ENCODE peak calls at places on chromosomes 1 and 21, in five cellular contexts. D is hepatocyte; L is spleen; T is heart left ventricle; F is CD4-positive, CD25-positive, alpha-beta regulatory T cell. S is an unnamed sample.
A peak's percentile ranks its signal among the peaks of the same experiment; 100 is the strongest.

GRCh38 chr1:172002725-172003345 is 161.5 kb downstream of the DNM3 start:
- DNase-seq in D (peak; percentile 70), L (no peak), T (no peak), F (peak; percentile 7), S (no peak)

GRCh38 chr1:67347688-67348472 is 40.2 kb downstream of the IL12RB2 start:
- DNase-seq in D (peak; percentile 70), L (no peak), T (peak; percentile 33), F (no peak), S (no peak)

GRCh38 chr1:97632776-97633175 is 288.1 kb downstream of the DPYD start:
- DNase-seq in D (no peak), L (no peak), T (no peak), F (no peak), S (no peak)

GRCh38 chr1:158060001-158060400 is 66.6 kb downstream of the KIRREL1 start:
- DNase-seq in D (no peak), L (peak; percentile 17), T (no peak), F (no peak), S (no peak)

GRCh38 chr1:215637041-215637573 is 70.0 kb downstream of the KCTD3 start:
- DNase-seq in D (peak; percentile 13), L (no peak), T (peak; percentile 30), F (no peak), S (peak; percentile 73)

GRCh38 chr21:17679002-17679600 is 66.4 kb upstream of the BTG3 start:
- DNase-seq in D (peak; percentile 70), L (no peak), T (no peak), F (peak; percentile 8), S (no peak)

GRCh38 chr1:112938188-112938587 is 17.8 kb downstream of the SLC16A1 start:
- DNase-seq in D (no peak), L (no peak), T (no peak), F (no peak), S (no peak)

GRCh38 chr1:97640677-97641076 is 280.2 kb downstream of the DPYD start:
- DNase-seq in D (no peak), L (no peak), T (no peak), F (no peak), S (no peak)

GRCh38 chr1:228918335-228918734 is 183.1 kb downstream of the RHOU start:
- DNase-seq in D (no peak), L (peak; percentile 42), T (no peak), F (no peak), S (no peak)

GRCh38 chr1:9715536-9716226 is 64.2 kb downstream of the PIK3CD start:
- DNase-seq in D (no peak), L (peak; percentile 84), T (no peak), F (no peak), S (no peak)

GRCh38 chr1:3038113-3038551 is 16.9 kb downstream of the ACTRT2 start:
- DNase-seq in D (no peak), L (peak; percentile 46), T (no peak), F (no peak), S (peak; percentile 39)

GRCh38 chr1:9792156-9793042 is 31.4 kb downstream of the CLSTN1 start:
- DNase-seq in D (no peak), L (no peak), T (no peak), F (no peak), S (no peak)

GRCh38 chr1:23116921-23117699 is 51.5 kb downstream of the LUZP1 start:
- DNase-seq in D (no peak), L (no peak), T (no peak), F (no peak), S (no peak)

GRCh38 chr1:41835488-41835887 is 83.2 kb downstream of the HIVEP3 start:
- DNase-seq in D (no peak), L (no peak), T (no peak), F (no peak), S (no peak)

GRCh38 chr1:51648180-51649109 is 31.6 kb downstream of the OSBPL9 start:
- DNase-seq in D (peak; percentile 81), L (no peak), T (no peak), F (no peak), S (no peak)

GRCh38 chr1:18939398-18940302 is 16.8 kb downstream of the IFFO2 start:
- DNase-seq in D (no peak), L (no peak), T (no peak), F (no peak), S (no peak)

GRCh38 chr1:25550683-25551310 is 7.4 kb downstream of the LDLRAP1 start:
- DNase-seq in D (no peak), L (no peak), T (peak; percentile 50), F (no peak), S (no peak)

GRCh38 chr1:236204043-236204442 is 61.7 kb downstream of the GPR137B start:
- DNase-seq in D (no peak), L (no peak), T (no peak), F (no peak), S (no peak)

GRCh38 chr1:147079400-147080012 is 92.8 kb downstream of the PRKAB2 start:
- DNase-seq in D (no peak), L (no peak), T (no peak), F (no peak), S (no peak)

GRCh38 chr1:147078606-147079399 is 93.5 kb downstream of the PRKAB2 start:
- DNase-seq in D (no peak), L (no peak), T (no peak), F (no peak), S (no peak)

GRCh38 chr1:147080013-147080661 is 92.1 kb downstream of the PRKAB2 start:
- DNase-seq in D (no peak), L (no peak), T (no peak), F (no peak), S (no peak)

GRCh38 chr1:147077936-147078605 is 94.2 kb downstream of the PRKAB2 start:
- DNase-seq in D (no peak), L (no peak), T (no peak), F (no peak), S (no peak)

DNA sequence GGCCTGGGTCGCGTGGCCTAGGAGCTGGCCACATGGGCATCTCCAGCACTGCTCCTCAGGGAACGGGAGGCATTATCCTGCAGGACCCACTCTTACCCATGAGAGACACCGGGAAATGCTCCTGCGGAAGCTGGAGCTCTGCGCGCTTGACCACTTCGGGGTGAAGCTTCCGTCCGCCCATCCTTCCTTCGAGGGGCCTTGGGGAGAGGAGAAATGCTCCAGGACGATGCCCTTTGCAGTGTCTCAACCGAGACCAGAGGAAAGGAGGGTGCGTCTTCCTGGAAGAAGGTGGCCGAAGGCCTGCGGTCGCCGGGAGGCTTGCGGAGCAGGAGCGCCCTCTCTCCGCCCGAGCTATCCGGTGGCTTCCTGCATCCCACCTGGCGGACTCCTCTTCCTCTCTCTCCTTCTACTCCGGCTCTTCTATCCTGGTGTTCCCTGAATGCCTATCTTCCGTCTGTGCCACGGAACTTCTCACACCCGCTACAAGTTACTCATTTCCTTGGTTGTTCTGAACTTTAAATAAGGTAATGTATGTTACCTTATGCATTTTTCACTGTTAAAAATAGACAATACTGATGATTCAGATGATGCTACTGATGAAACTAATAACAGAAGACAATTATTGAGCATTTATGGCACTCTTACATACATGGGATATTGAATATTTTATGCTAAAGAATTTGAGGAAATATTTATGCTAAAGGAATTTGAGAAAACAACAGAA is 91.4 kb downstream of the PRKAB2 start:
- DNase-seq in D (no peak), L (no peak), T (no peak), F (no peak), S (no peak)
- H3K27me3 ChIP-seq in D (peaks cover 9% of the 10 kb centered on the region), L (peaks cover 26% of the 10 kb centered on the region), T (peaks cover 58% of the 10 kb centered on the region), F (peaks cover 49% of the 10 kb centered on the region), S (no peaks in the 10 kb centered on the region)

DNA sequence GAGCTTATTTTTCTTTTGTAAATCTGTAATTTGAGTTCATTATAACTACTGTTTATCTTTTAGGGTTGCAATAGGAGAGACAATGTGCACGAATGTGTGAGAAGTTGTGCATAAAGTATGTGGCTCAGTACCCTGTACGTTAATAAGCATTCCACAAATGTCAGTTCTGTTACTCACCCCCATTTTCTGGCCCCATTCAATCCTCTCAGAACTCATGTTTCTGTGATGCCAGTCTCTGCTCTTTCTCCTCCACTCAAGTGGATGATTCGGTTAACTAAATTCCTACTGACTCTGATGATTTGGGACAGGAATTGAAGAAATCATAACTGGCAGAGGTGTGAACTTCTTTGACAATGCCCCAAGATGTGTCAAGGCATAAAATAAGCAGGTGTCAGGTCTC is 10.2 kb upstream of the DMRTB1 start:
- DNase-seq in D (no peak), L (no peak), T (no peak), F (no peak), S (no peak)
- H3K27me3 ChIP-seq in D (no peaks in the 10 kb centered on the region), L (no peaks in the 10 kb centered on the region), T (peaks cover 4% of the 10 kb centered on the region), F (peaks cover 4% of the 10 kb centered on the region), S (no peaks in the 10 kb centered on the region)

GRCh38 chr1:921011-921837 is 2.5 kb upstream of the SAMD11 start:
- DNase-seq in D (peak; percentile 92), L (no peak), T (peak; percentile 80), F (no peak), S (peak; percentile 91)

GRCh38 chr1:919271-919872 is 4.4 kb upstream of the SAMD11 start:
- DNase-seq in D (no peak), L (no peak), T (no peak), F (no peak), S (peak; percentile 43)

GRCh38 chr1:918843-919242 is 4.9 kb upstream of the SAMD11 start:
- DNase-seq in D (no peak), L (no peak), T (no peak), F (no peak), S (peak; percentile 11)

GRCh38 chr1:920008-920407 is 3.7 kb upstream of the SAMD11 start:
- DNase-seq in D (no peak), L (no peak), T (no peak), F (no peak), S (peak; percentile 53)

GRCh38 chr1:920506-920905 is 3.2 kb upstream of the SAMD11 start:
- DNase-seq in D (no peak), L (no peak), T (no peak), F (no peak), S (no peak)
- H3K27me3 ChIP-seq in D (peaks cover 53% of the 10 kb centered on the region), L (peaks cover 46% of the 10 kb centered on the region), T (peaks cover 18% of the 10 kb centered on the region), F (peaks cover 4% of the 10 kb centered on the region), S (no peaks in the 10 kb centered on the region)

GRCh38 chr1:1940123-1940425 is 21.0 kb upstream of the TMEM52 start:
- DNase-seq in D (no peak), L (peak; percentile 48), T (no peak), F (no peak), S (peak; percentile 24)

GRCh38 chr1:1938276-1938573 is 19.1 kb upstream of the TMEM52 start:
- DNase-seq in D (no peak), L (no peak), T (no peak), F (no peak), S (no peak)

GRCh38 chr1:1937549-1938275 is 18.6 kb upstream of the TMEM52 start:
- DNase-seq in D (peak; percentile 1), L (peak; percentile 16), T (no peak), F (no peak), S (peak; percentile 36)

GRCh38 chr1:1938613-1939295 is 19.7 kb upstream of the TMEM52 start:
- DNase-seq in D (no peak), L (peak; percentile 52), T (no peak), F (no peak), S (peak; percentile 60)

DNA sequence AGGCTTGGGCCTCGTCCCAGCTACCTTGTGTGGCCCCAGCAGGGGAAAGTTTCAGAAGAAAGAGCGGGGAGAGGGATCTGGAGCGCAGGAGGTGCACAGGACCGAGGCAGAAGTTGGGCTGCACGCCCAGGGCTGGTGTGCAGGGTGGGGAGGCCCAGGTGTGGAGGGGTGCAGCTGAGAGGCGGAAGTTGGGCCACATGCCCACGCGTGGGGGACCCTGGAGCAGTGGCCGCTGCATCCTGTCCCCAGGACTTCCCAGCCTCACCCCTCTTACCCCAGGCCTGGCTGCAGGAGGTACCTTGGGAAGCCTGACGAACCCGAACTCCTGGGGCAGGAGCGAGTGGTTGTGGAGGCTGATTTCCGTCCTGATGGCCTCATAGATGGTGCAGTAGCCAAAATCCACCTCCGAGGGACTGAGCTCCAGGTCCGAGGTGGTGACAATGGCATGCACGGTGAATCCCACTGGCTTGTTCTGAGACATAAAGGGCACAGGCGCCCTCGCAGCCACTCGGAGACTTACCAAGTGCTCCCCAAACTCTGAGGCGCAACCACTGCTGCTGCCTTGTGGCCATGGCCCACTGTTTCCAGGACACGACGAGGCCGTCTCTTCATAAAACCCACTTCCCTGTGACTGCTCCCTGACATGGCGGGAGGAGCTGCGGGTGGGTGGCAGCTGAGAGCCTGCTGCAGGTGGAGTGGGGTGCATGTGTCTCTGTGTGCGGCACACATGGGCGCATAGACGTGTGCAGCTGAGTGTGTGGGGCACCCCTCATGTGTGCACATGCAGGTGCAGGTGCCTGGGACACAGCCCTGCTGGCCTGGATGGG is 20.4 kb upstream of the TMEM52 start:
- DNase-seq in D (peak; percentile 2), L (peak; percentile 66), T (no peak), F (no peak), S (peak; percentile 37)
- H3K27me3 ChIP-seq in D (no peaks in the 10 kb centered on the region), L (no peaks in the 10 kb centered on the region), T (no peaks in the 10 kb centered on the region), F (no peaks in the 10 kb centered on the region), S (no peaks in the 10 kb centered on the region)

S was measured in aorta.